ENCODE peak calls at places on chromosomes 13 and 19, in six cellular contexts. F is uterus; O is CD8-positive, alpha-beta T cell; B is dorsolateral prefrontal cortex; H is AG04450; Z is brain microvascular endothelial cell. D is an unnamed sample.

GRCh38 chr13:22837980-22838615 is 342.7 kb upstream of the SGCG start:
- DNase-seq in B (no peak), Z (no peak), F (no peak), H (no peak), O (no peak), D (no peak)

GRCh38 chr13:94641432-94641941 is 39.8 kb downstream of the GPR180 start:
- DNase-seq in B (no peak), F (no peak), H (peak), Z (peak), O (no peak), D (no peak)

GRCh38 chr19:41407271-41407670 is 9.7 kb downstream of the BCKDHA start:
- DNase-seq in Z (no peak), B (no peak), O (no peak), F (no peak), H (no peak), D (peak)

GRCh38 chr19:33391631-33392249 is 18.2 kb downstream of the CEBPG start:
- DNase-seq in F (no peak), B (peak), H (no peak), O (no peak), Z (no peak), D (no peak)

GRCh38 chr19:46017874-46018675 is 4.8 kb downstream of the PGLYRP1 start:
- DNase-seq in H (no peak), F (no peak), O (no peak), B (no peak), Z (no peak), D (no peak)

GRCh38 chr19:38675611-38676010 is 28.2 kb downstream of the ACTN4 start:
- DNase-seq in O (peak), H (no peak), Z (no peak), F (no peak), B (peak), D (peak)

GRCh38 chr19:57466489-57466888 is 9.5 kb upstream of the VN1R1 start:
- DNase-seq in Z (no peak), H (no peak), O (no peak), F (no peak), B (no peak), D (no peak)

GRCh38 chr19:17972230-17972629 is 5.3 kb downstream of the KCNN1 start:
- DNase-seq in F (no peak), O (no peak), B (no peak), Z (no peak), H (no peak), D (no peak)

GRCh38 chr19:5293607-5294089 is 47.0 kb downstream of the PTPRS start:
- DNase-seq in H (no peak), B (no peak), O (no peak), F (peak), Z (no peak), D (no peak)

GRCh38 chr13:51937320-51938290 is 73.6 kb downstream of the ATP7B start:
- DNase-seq in B (no peak), Z (no peak), O (no peak), F (no peak), H (no peak), D (no peak)

GRCh38 chr13:67100723-67101122 is 129.4 kb downstream of the PCDH9 start:
- DNase-seq in B (no peak), O (no peak), H (no peak), F (no peak), Z (no peak), D (no peak)

GRCh38 chr19:38888876-38889275 is 10.5 kb downstream of the SIRT2 start:
- DNase-seq in Z (no peak), H (no peak), B (peak), F (no peak), O (no peak), D (no peak)

GRCh38 chr13:20441066-20441465 is 84.6 kb downstream of the CRYL1 start:
- DNase-seq in H (no peak), F (peak), Z (no peak), O (no peak), B (no peak), D (no peak)

GRCh38 chr13:59771272-59771671 is 392.5 kb downstream of the DIAPH3 start:
- DNase-seq in Z (peak), O (no peak), F (no peak), H (no peak), B (no peak), D (peak)

GRCh38 chr13:81017525-81018152 is 676.7 kb upstream of the SPRY2 start:
- DNase-seq in H (no peak), O (no peak), F (no peak), Z (no peak), B (no peak), D (peak)

GRCh38 chr13:66001136-66001535 is 1229.0 kb downstream of the PCDH9 start:
- DNase-seq in F (no peak), H (no peak), O (no peak), Z (no peak), B (no peak), D (no peak)

GRCh38 chr19:34319230-34319585 is 45.8 kb upstream of the GPI start:
- DNase-seq in Z (no peak), F (no peak), B (no peak), H (no peak), O (no peak), D (no peak)

GRCh38 chr19:30171138-30171635 is 201.0 kb upstream of the ZNF536 start:
- DNase-seq in Z (no peak), B (no peak), F (no peak), O (no peak), H (no peak), D (no peak)

GRCh38 chr13:110161112-110161897 is 145.7 kb downstream of the COL4A1 start:
- DNase-seq in B (no peak), Z (no peak), H (no peak), F (no peak), O (no peak), D (no peak)

GRCh38 chr13:84894749-84895148 is 904.5 kb downstream of the SLITRK6 start:
- DNase-seq in Z (no peak), B (no peak), O (no peak), H (no peak), F (no peak), D (no peak)

GRCh38 chr13:113926301-113926761 is 47.5 kb downstream of the C13orf46 start:
- DNase-seq in O (no peak), F (no peak), H (no peak), Z (no peak), B (no peak), D (no peak)

GRCh38 chr19:38210458-38210987 is 13.5 kb downstream of the DPF1 start:
- DNase-seq in B (peak), H (no peak), Z (no peak), O (no peak), F (peak), D (no peak)

GRCh38 chr13:21399741-21400140 is 59.4 kb downstream of the ZDHHC20 start:
- DNase-seq in Z (peak), B (no peak), O (no peak), F (no peak), H (no peak), D (no peak)

GRCh38 chr13:21218351-21219043 is 42.0 kb downstream of the MRPL57 start:
- DNase-seq in Z (no peak), B (no peak), O (no peak), F (no peak), H (no peak), D (peak)

GRCh38 chr13:67223024-67223423 is 7.1 kb downstream of the PCDH9 start:
- DNase-seq in F (no peak), B (no peak), Z (no peak), H (no peak), O (no peak), D (no peak)

GRCh38 chr13:74795526-74795925 is 661.3 kb upstream of the KLF12 start:
- DNase-seq in H (no peak), Z (no peak), F (no peak), O (no peak), B (no peak), D (no peak)

GRCh38 chr13:51919531-51919930 is 57.8 kb downstream of the CCDC70 start:
- DNase-seq in H (no peak), O (no peak), Z (no peak), F (no peak), B (no peak), D (no peak)

GRCh38 chr13:36848228-36848982 is 29.4 kb downstream of the RFXAP start:
- DNase-seq in B (no peak), H (no peak), F (no peak), O (no peak), Z (peak), D (peak)

GRCh38 chr19:32241957-32242710 is 103.3 kb upstream of the ZNF507 start:
- DNase-seq in B (no peak), O (no peak), H (no peak), F (no peak), Z (no peak), D (no peak)

GRCh38 chr13:106063591-106064308 is 471.7 kb downstream of the EFNB2 start:
- DNase-seq in F (no peak), H (peak), Z (peak), O (no peak), B (no peak), D (no peak)

GRCh38 chr13:103203750-103204330 is 137.6 kb upstream of the SLC10A2 start:
- DNase-seq in F (no peak), O (no peak), Z (no peak), H (no peak), B (no peak), D (no peak)

GRCh38 chr19:48271531-48272151 is 1.8 kb downstream of the ZNF114 start:
- DNase-seq in O (no peak), H (no peak), F (peak), B (no peak), Z (peak), D (peak)

GRCh38 chr19:17779281-17779930 is 15.5 kb upstream of the B3GNT3 start:
- DNase-seq in Z (no peak), F (no peak), O (no peak), H (no peak), B (peak), D (no peak)

GRCh38 chr19:27691991-27692390 is 1521.0 kb downstream of the UQCRFS1 start:
- DNase-seq in F (no peak), B (no peak), Z (no peak), O (no peak), H (no peak), D (no peak)

GRCh38 chr13:77207943-77208342 is 119.0 kb downstream of the MYCBP2 start:
- DNase-seq in Z (peak), H (peak), F (no peak), O (no peak), B (no peak), D (no peak)

GRCh38 chr19:430701-431100 is 21.8 kb upstream of the C2CD4C start:
- DNase-seq in B (no peak), H (no peak), O (peak), Z (no peak), F (no peak), D (no peak)

GRCh38 chr13:33004454-33004853 is 11.8 kb upstream of the KL start:
- DNase-seq in O (no peak), H (no peak), Z (no peak), B (no peak), F (peak), D (no peak)

GRCh38 chr19:11684987-11685675 is 53.6 kb downstream of the ZNF823 start:
- DNase-seq in B (no peak), H (no peak), Z (no peak), O (no peak), F (no peak), D (no peak)

GRCh38 chr19:43464089-43464775 is 1.2 kb downstream of the LYPD3 start:
- DNase-seq in H (no peak), F (peak), Z (no peak), O (no peak), B (peak), D (no peak)

GRCh38 chr19:56538761-56539263 is at the start of gene ZFP28:
- DNase-seq in Z (no peak), H (no peak), O (no peak), B (no peak), F (peak), D (no peak)

GRCh38 chr19:54430306-54431254 is 15.3 kb downstream of the TTYH1 start:
- DNase-seq in O (peak), H (no peak), F (no peak), B (no peak), Z (peak), D (no peak)
- TF ChIP-seq CTCF in O (peak), H (no peak), F (no peak), B (peak), Z (no peak), D (no peak)

GRCh38 chr19:19061491-19061890 is 2.3 kb upstream of the SLC25A42 start:
- DNase-seq in H (no peak), O (no peak), F (no peak), Z (no peak), B (no peak), D (no peak)

GRCh38 chr19:19064811-19065745 is 1.3 kb downstream of the SLC25A42 start:
- DNase-seq in Z (no peak), H (no peak), O (peak), B (no peak), F (no peak), D (peak)

GRCh38 chr19:19062454-19063182 is 1.2 kb upstream of the SLC25A42 start:
- DNase-seq in Z (peak), F (no peak), B (no peak), O (no peak), H (peak), D (no peak)

GRCh38 chr19:19064098-19064722 is 416 bp downstream of the SLC25A42 start:
- DNase-seq in H (no peak), F (no peak), B (no peak), Z (no peak), O (no peak), D (peak)

GRCh38 chr19:19063183-19064097 is at the start of gene SLC25A42:
- DNase-seq in B (peak), H (peak), F (peak), Z (peak), O (peak), D (peak)
- H3K4me3 ChIP-seq in B (peak), H (peak), F (peak), Z (peak), O (peak), D (peak)

GRCh38 chr19:47225746-47226425 is 5.1 kb downstream of the BBC3 start:
- DNase-seq in Z (peak), H (peak), F (peak), B (peak), O (peak), D (peak)
- TF ChIP-seq CTCF in Z (peak), H (no peak), F (peak), B (peak), O (peak), D (peak)

GRCh38 chr19:1440418-1440801 is 2.2 kb downstream of the RPS15 start:
- DNase-seq in B (no peak), F (no peak), O (no peak), Z (no peak), H (no peak), D (no peak)
- H3K4me3 ChIP-seq in B (no peak), F (no peak), O (no peak), Z (peak), H (no peak), D (no peak)

GRCh38 chr19:19386373-19386869 is 19.1 kb upstream of the GATAD2A start:
- DNase-seq in B (no peak), H (no peak), O (no peak), Z (no peak), F (no peak), D (no peak)
- TF ChIP-seq CTCF in B (no peak), H (peak), O (no peak), Z (peak), F (no peak), D (peak)

GRCh38 chr13:40379794-40380608 is 286.4 kb downstream of the FOXO1 start:
- DNase-seq in F (no peak), H (no peak), Z (no peak), O (no peak), B (no peak), D (no peak)
- H3K4me3 ChIP-seq in F (no peak), H (no peak), Z (no peak), O (no peak), B (no peak), D (no peak)

D was measured in GM12865.